ENCODE peak calls at places on chromosomes 3 and 15, in four cellular contexts. T is activated gamma-delta T cell; M is activated CD4-positive, alpha-beta T cell treated with anti-CD3 and anti-CD28 coated beads for 36 hours; N is B cell. V is an unnamed sample.

GRCh38 chr3:186511245-186511644 is 32.9 kb downstream of the CRYGS start:
- DNase-seq in N (no peak), M (peak), T (no peak), V (peak)

GRCh38 chr3:188486126-188486525 is 332.2 kb downstream of the LPP start:
- DNase-seq in T (no peak), M (no peak), N (no peak), V (no peak)

GRCh38 chr3:189737071-189737470 is 105.9 kb downstream of the TP63 start:
- DNase-seq in T (no peak), M (no peak), N (no peak), V (no peak)

GRCh38 chr3:61157414-61157813 is 93.8 kb downstream of the FHIT start:
- DNase-seq in T (no peak), M (no peak), N (no peak), V (no peak)

GRCh38 chr3:178513539-178514410 is 22.5 kb upstream of the KCNMB2 start:
- DNase-seq in M (no peak), N (no peak), T (no peak), V (no peak)

GRCh38 chr15:34182942-34183341 is 27.0 kb downstream of the KATNBL1 start:
- DNase-seq in T (no peak), M (no peak), N (no peak), V (no peak)

GRCh38 chr3:65960087-65960486 is 78.6 kb downstream of the MAGI1 start:
- DNase-seq in T (no peak), N (no peak), M (no peak), V (no peak)

GRCh38 chr3:38690185-38690584 is 40.7 kb upstream of the SCN5A start:
- DNase-seq in M (no peak), N (no peak), T (no peak), V (no peak)

GRCh38 chr3:171712168-171712938 is 97.9 kb downstream of the PLD1 start:
- DNase-seq in T (no peak), M (no peak), N (no peak), V (no peak)

GRCh38 chr3:187735837-187736236 is 9.4 kb downstream of the BCL6 start:
- DNase-seq in T (no peak), M (no peak), N (no peak), V (no peak)

GRCh38 chr3:53113293-53114010 is 16.8 kb downstream of the RFT1 start:
- DNase-seq in N (no peak), M (no peak), T (no peak), V (no peak)

GRCh38 chr3:122952509-122952908 is 75.1 kb downstream of the SEMA5B start:
- DNase-seq in M (no peak), N (no peak), T (no peak), V (no peak)

GRCh38 chr3:88369767-88370166 is 220.0 kb downstream of the C3orf38 start:
- DNase-seq in T (no peak), M (no peak), N (no peak), V (no peak)

GRCh38 chr3:165884518-165884917 is 47.3 kb upstream of the BCHE start:
- DNase-seq in M (no peak), T (no peak), N (no peak), V (no peak)

GRCh38 chr3:72567976-72568560 is 280.2 kb downstream of the SHQ1 start:
- DNase-seq in T (no peak), M (no peak), N (no peak), V (no peak)

GRCh38 chr3:107416138-107416537 is 38.9 kb downstream of the CCDC54 start:
- DNase-seq in M (no peak), N (no peak), T (no peak), V (no peak)

GRCh38 chr3:58502832-58503231 is 10.9 kb downstream of the KCTD6 start:
- DNase-seq in M (no peak), N (no peak), T (no peak), V (no peak)

GRCh38 chr3:180633722-180634121 is 31.8 kb downstream of the TTC14 start:
- DNase-seq in N (no peak), T (no peak), M (no peak), V (no peak)

GRCh38 chr3:141336672-141337522 is 31.4 kb upstream of the ZBTB38 start:
- DNase-seq in T (no peak), M (no peak), N (peak), V (no peak)

GRCh38 chr3:12507871-12508281 is 23.6 kb downstream of the TSEN2 start:
- DNase-seq in M (no peak), T (no peak), N (no peak), V (no peak)

GRCh38 chr3:15797600-15798303 is at the start of gene ANKRD28:
- DNase-seq in M (peak), T (no peak), N (no peak), V (no peak)

GRCh38 chr3:171461087-171461917 is 1.1 kb upstream of the TNIK start:
- DNase-seq in M (peak), N (no peak), T (no peak), V (peak)